ENCODE peak calls at places on chromosomes 1 and 21, in five cellular contexts. F is stimulated activated CD4-positive, alpha-beta T cell treated with anti-CD3 and anti-CD28 coated beads, Interleukin-2, amount 100 ng/mL, for 48 hours; X is activated CD8-positive, alpha-beta memory T cell treated with anti-CD3 and anti-CD28 coated beads, Interleukin-2, amount 50 U/mL, for 48 hours; Q is hepatic stellate cell; R is thoracic aorta. H is an unnamed sample.

GRCh38 chr1:221169447-221169889 is 290.2 kb downstream of the HLX start:
- DNase-seq in X (no peak), F (no peak), Q (no peak), R (no peak), H (no peak)

GRCh38 chr1:222829868-222830267 is 15.0 kb downstream of the DISP1 start:
- DNase-seq in R (no peak), Q (no peak), F (no peak), X (no peak), H (peak)

GRCh38 chr1:235888119-235888643 is 21.5 kb upstream of the LYST start:
- DNase-seq in X (peak), F (peak), Q (no peak), R (no peak), H (no peak)

GRCh38 chr1:172322219-172323061 is 98.0 kb upstream of the C1orf105 start:
- DNase-seq in R (peak), F (no peak), Q (peak), X (no peak), H (no peak)

GRCh38 chr1:83773059-83773458 is 225.9 kb downstream of the TTLL7 start:
- DNase-seq in X (no peak), F (no peak), Q (no peak), R (no peak), H (no peak)

GRCh38 chr1:21339402-21340229 is 49.4 kb upstream of the ECE1 start:
- DNase-seq in R (no peak), F (no peak), Q (no peak), X (no peak), H (no peak)

GRCh38 chr21:31222142-31222541 is 121.9 kb downstream of the TIAM1 start:
- DNase-seq in X (no peak), R (no peak), Q (no peak), F (no peak), H (no peak)

GRCh38 chr1:8602471-8603219 is 214.8 kb downstream of the RERE start:
- DNase-seq in F (peak), Q (no peak), R (no peak), X (no peak), H (no peak)

GRCh38 chr1:244969355-244970235 is 105.3 kb upstream of the HNRNPU start:
- DNase-seq in F (peak), Q (peak), X (peak), R (peak), H (peak)

GRCh38 chr1:37403166-37403565 is 71.2 kb upstream of the ZC3H12A start:
- DNase-seq in Q (no peak), X (no peak), R (no peak), F (no peak), H (no peak)

GRCh38 chr1:82792151-82792550 is 991.4 kb downstream of the ADGRL2 start:
- DNase-seq in X (no peak), R (no peak), F (no peak), Q (no peak), H (peak)

H was measured in foreskin melanocyte.